ENCODE peak calls at places on chromosomes 4 and X, in four cellular contexts. One of them, this sample, is unnamed.

GRCh38 chrX:17187301-17187836 is 187.6 kb upstream of the NHS start:
- DNase-seq in stomach: no peak
- DNase-seq in endodermal cell: no peak
- DNase-seq in GM23338: peak; percentile 1
- DNase-seq in this sample: no peak

GRCh38 chrX:31038585-31039326 is 33.1 kb downstream of the FTHL17 start:
- DNase-seq in stomach: peak; percentile 33
- DNase-seq in endodermal cell: peak; percentile 59
- DNase-seq in GM23338: peak; percentile 58
- DNase-seq in this sample: no peak

GRCh38 chrX:40284852-40285251 is 187.1 kb upstream of the BCOR start:
- DNase-seq in stomach: no peak
- DNase-seq in endodermal cell: no peak
- DNase-seq in GM23338: no peak
- DNase-seq in this sample: no peak

GRCh38 chr4:48493485-48494100 is 3.5 kb downstream of the ZAR1 start:
- DNase-seq in stomach: no peak
- DNase-seq in endodermal cell: no peak
- DNase-seq in GM23338: no peak
- DNase-seq in this sample: no peak

GRCh38 chrX:77415161-77415560 is 32.0 kb upstream of the FGF16 start:
- DNase-seq in stomach: no peak
- DNase-seq in endodermal cell: peak; percentile 53
- DNase-seq in GM23338: peak; percentile 24
- DNase-seq in this sample: no peak

GRCh38 chrX:8314881-8315280 is 143.8 kb upstream of the VCX2 start:
- DNase-seq in stomach: no peak
- DNase-seq in endodermal cell: no peak
- DNase-seq in GM23338: no peak
- DNase-seq in this sample: peak; percentile 37

GRCh38 chr4:69828828-69829227 is 31.1 kb downstream of the SULT1E1 start:
- DNase-seq in stomach: no peak
- DNase-seq in endodermal cell: no peak
- DNase-seq in GM23338: no peak
- DNase-seq in this sample: no peak

GRCh38 chrX:133493366-133493765 is 78.1 kb upstream of the GPC4 start:
- DNase-seq in stomach: no peak
- DNase-seq in endodermal cell: no peak
- DNase-seq in GM23338: no peak
- DNase-seq in this sample: no peak

GRCh38 chr4:165663411-165663810 is 209.6 kb upstream of the TLL1 start:
- DNase-seq in stomach: no peak
- DNase-seq in endodermal cell: no peak
- DNase-seq in GM23338: no peak
- DNase-seq in this sample: no peak

GRCh38 chr4:141246683-141247429 is 26.2 kb downstream of the ZNF330 start:
- DNase-seq in stomach: no peak
- DNase-seq in endodermal cell: no peak
- DNase-seq in GM23338: no peak
- DNase-seq in this sample: no peak

GRCh38 chrX:140944710-140945109 is 57.7 kb upstream of the SPANXB1 start:
- DNase-seq in stomach: no peak
- DNase-seq in endodermal cell: no peak
- DNase-seq in GM23338: no peak
- DNase-seq in this sample: no peak

GRCh38 chr4:124526321-124526720 is 186.2 kb downstream of the ANKRD50 start:
- DNase-seq in stomach: no peak
- DNase-seq in endodermal cell: no peak
- DNase-seq in GM23338: no peak
- DNase-seq in this sample: no peak

DNA sequence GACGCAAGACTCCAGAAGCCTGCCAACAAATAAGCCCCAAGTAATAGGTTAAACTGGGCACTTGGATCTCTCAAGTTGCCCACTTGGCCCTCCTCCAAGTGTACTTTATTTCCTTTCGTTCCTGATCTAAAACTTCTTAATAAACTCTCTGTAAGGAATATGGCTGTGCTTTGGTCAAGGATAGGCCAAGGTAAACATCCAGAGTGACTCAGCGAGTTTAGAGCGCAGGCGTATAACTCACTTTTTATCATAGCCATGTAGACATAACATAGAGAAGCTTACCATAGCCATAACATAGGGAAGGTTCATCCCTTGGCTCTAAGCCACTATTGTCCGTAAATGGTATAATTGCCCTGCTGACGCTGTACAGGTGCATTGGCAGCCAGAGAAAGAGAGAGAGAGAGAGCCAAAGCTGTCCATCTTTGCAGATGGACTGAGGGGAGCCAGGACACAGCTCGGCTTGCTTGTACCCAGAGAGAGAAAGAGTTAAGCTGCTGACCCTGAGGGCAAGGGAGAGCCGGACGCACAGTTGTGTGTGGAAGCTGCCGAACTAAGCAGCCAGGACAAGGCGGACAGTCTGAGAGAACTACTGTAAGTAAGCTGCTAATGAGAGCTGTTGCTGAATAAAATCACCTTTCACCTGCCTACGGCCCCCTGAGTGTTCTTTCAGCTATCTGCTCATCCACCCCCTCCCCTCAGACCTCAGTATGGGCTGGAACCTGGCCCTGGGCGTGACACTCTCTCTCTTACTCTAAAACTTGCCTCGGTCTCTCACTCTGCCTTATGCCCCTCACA is 1.8 kb downstream of the TLR1 start:
- DNase-seq in stomach: no peak
- DNase-seq in endodermal cell: no peak
- DNase-seq in GM23338: peak; percentile 42
- DNase-seq in this sample: no peak
- H3K36me3 ChIP-seq in stomach: peaks cover 32% of the 10 kb centered on the region
- H3K36me3 ChIP-seq in endodermal cell: no peaks in the 10 kb centered on the region
- H3K36me3 ChIP-seq in GM23338: no peaks in the 10 kb centered on the region
- H3K36me3 ChIP-seq in this sample: no peaks in the 10 kb centered on the region

GRCh38 chr4:184655889-184656869 is 6.6 kb downstream of the PRIMPOL start:
- DNase-seq in stomach: no peak
- DNase-seq in endodermal cell: no peak
- DNase-seq in GM23338: no peak
- DNase-seq in this sample: no peak
- H3K4me1 ChIP-seq in stomach: peaks cover 4% of the 10 kb centered on the region
- H3K4me1 ChIP-seq in endodermal cell: no peaks in the 10 kb centered on the region
- H3K4me1 ChIP-seq in GM23338: peaks cover 27% of the 10 kb centered on the region
- H3K4me1 ChIP-seq in this sample: no peaks in the 10 kb centered on the region

GRCh38 chrX:97290199-97290598 is 406.5 kb downstream of the RPA4 start:
- DNase-seq in stomach: no peak
- DNase-seq in endodermal cell: no peak
- DNase-seq in GM23338: peak; percentile 56
- DNase-seq in this sample: no peak
- H3K36me3 ChIP-seq in stomach: no peaks in the 10 kb centered on the region
- H3K36me3 ChIP-seq in endodermal cell: no peaks in the 10 kb centered on the region
- H3K36me3 ChIP-seq in GM23338: no peaks in the 10 kb centered on the region
- H3K36me3 ChIP-seq in this sample: no peaks in the 10 kb centered on the region

GRCh38 chr4:37967749-37968148 is 7.6 kb downstream of the PTTG2 start:
- DNase-seq in stomach: no peak
- DNase-seq in endodermal cell: no peak
- DNase-seq in GM23338: no peak
- DNase-seq in this sample: no peak
- H3K4me1 ChIP-seq in stomach: peaks cover 29% of the 10 kb centered on the region
- H3K4me1 ChIP-seq in endodermal cell: no peaks in the 10 kb centered on the region
- H3K4me1 ChIP-seq in GM23338: no peaks in the 10 kb centered on the region
- H3K4me1 ChIP-seq in this sample: no peaks in the 10 kb centered on the region

GRCh38 chr4:78560296-78560963 is 8.9 kb downstream of the ANXA3 start:
- DNase-seq in stomach: no peak
- DNase-seq in endodermal cell: no peak
- DNase-seq in GM23338: no peak
- DNase-seq in this sample: no peak
- H3K36me3 ChIP-seq in stomach: no peaks in the 10 kb centered on the region
- H3K36me3 ChIP-seq in endodermal cell: peaks cover 69% of the 10 kb centered on the region
- H3K36me3 ChIP-seq in GM23338: no peaks in the 10 kb centered on the region
- H3K36me3 ChIP-seq in this sample: no peaks in the 10 kb centered on the region

GRCh38 chr4:176270669-176271068 is 1.6 kb upstream of the ASB5 start:
- DNase-seq in stomach: no peak
- DNase-seq in endodermal cell: no peak
- DNase-seq in GM23338: no peak
- DNase-seq in this sample: no peak

GRCh38 chr4:176274441-176274840 is 5.4 kb upstream of the ASB5 start:
- DNase-seq in stomach: no peak
- DNase-seq in endodermal cell: no peak
- DNase-seq in GM23338: no peak
- DNase-seq in this sample: no peak

GRCh38 chr4:176271749-176272148 is 2.7 kb upstream of the ASB5 start:
- DNase-seq in stomach: no peak
- DNase-seq in endodermal cell: no peak
- DNase-seq in GM23338: no peak
- DNase-seq in this sample: no peak

GRCh38 chr4:176273741-176274140 is 4.7 kb upstream of the ASB5 start:
- DNase-seq in stomach: no peak
- DNase-seq in endodermal cell: no peak
- DNase-seq in GM23338: no peak
- DNase-seq in this sample: no peak

GRCh38 chr4:176272799-176273198 is 3.8 kb upstream of the ASB5 start:
- DNase-seq in stomach: no peak
- DNase-seq in endodermal cell: no peak
- DNase-seq in GM23338: no peak
- DNase-seq in this sample: no peak
- H3K4me1 ChIP-seq in stomach: no peaks in the 10 kb centered on the region
- H3K4me1 ChIP-seq in endodermal cell: no peaks in the 10 kb centered on the region
- H3K4me1 ChIP-seq in GM23338: no peaks in the 10 kb centered on the region
- H3K4me1 ChIP-seq in this sample: no peaks in the 10 kb centered on the region